ENCODE peak calls at places on chromosomes 6 and 20, in eight cellular contexts. One of them, this sample, is unnamed.

GRCh38 chr20:63232235-63233060 is 3.3 kb upstream of the BIRC7 start:
- DNase-seq in AG08395: peak; percentile 81
- DNase-seq in cardiac septum: no peak
- DNase-seq in activated T-cell treated with anti-CD3 and anti-CD28 coated beads, Interleukin-2, amount 50 U/mL, for 1 hour: no peak
- DNase-seq in EH: peak; percentile 98
- DNase-seq in pons: no peak
- DNase-seq in spleen: no peak
- DNase-seq in myocyte: peak; percentile 53
- DNase-seq in this sample: peak; percentile 86

GRCh38 chr6:119034827-119035458 is 43.5 kb downstream of the FAM184A start:
- DNase-seq in AG08395: no peak
- DNase-seq in cardiac septum: no peak
- DNase-seq in activated T-cell treated with anti-CD3 and anti-CD28 coated beads, Interleukin-2, amount 50 U/mL, for 1 hour: no peak
- DNase-seq in EH: no peak
- DNase-seq in pons: no peak
- DNase-seq in spleen: no peak
- DNase-seq in myocyte: peak; percentile 81
- DNase-seq in this sample: no peak

GRCh38 chr6:70673601-70674000 is 5.9 kb downstream of the SMAP1 start:
- DNase-seq in AG08395: peak; percentile 71
- DNase-seq in cardiac septum: no peak
- DNase-seq in activated T-cell treated with anti-CD3 and anti-CD28 coated beads, Interleukin-2, amount 50 U/mL, for 1 hour: no peak
- DNase-seq in EH: peak; percentile 61
- DNase-seq in pons: no peak
- DNase-seq in spleen: no peak
- DNase-seq in myocyte: peak; percentile 55
- DNase-seq in this sample: no peak

GRCh38 chr20:7038029-7038428 is 270.5 kb downstream of the BMP2 start:
- DNase-seq in AG08395: peak; percentile 45
- DNase-seq in cardiac septum: no peak
- DNase-seq in activated T-cell treated with anti-CD3 and anti-CD28 coated beads, Interleukin-2, amount 50 U/mL, for 1 hour: no peak
- DNase-seq in EH: peak; percentile 5
- DNase-seq in pons: no peak
- DNase-seq in spleen: no peak
- DNase-seq in myocyte: no peak
- DNase-seq in this sample: no peak

GRCh38 chr6:53910834-53911233 is 116.0 kb downstream of the LRRC1 start:
- DNase-seq in AG08395: no peak
- DNase-seq in cardiac septum: no peak
- DNase-seq in activated T-cell treated with anti-CD3 and anti-CD28 coated beads, Interleukin-2, amount 50 U/mL, for 1 hour: no peak
- DNase-seq in EH: no peak
- DNase-seq in pons: peak; percentile 87
- DNase-seq in spleen: no peak
- DNase-seq in myocyte: no peak
- DNase-seq in this sample: no peak

GRCh38 chr6:81401970-81402690 is 350.4 kb downstream of the TENT5A start:
- DNase-seq in AG08395: peak; percentile 67
- DNase-seq in cardiac septum: no peak
- DNase-seq in activated T-cell treated with anti-CD3 and anti-CD28 coated beads, Interleukin-2, amount 50 U/mL, for 1 hour: no peak
- DNase-seq in EH: peak; percentile 89
- DNase-seq in pons: no peak
- DNase-seq in spleen: no peak
- DNase-seq in myocyte: peak; percentile 70
- DNase-seq in this sample: no peak

GRCh38 chr6:134437376-134437775 is 119.5 kb upstream of the SGK1 start:
- DNase-seq in AG08395: no peak
- DNase-seq in cardiac septum: no peak
- DNase-seq in activated T-cell treated with anti-CD3 and anti-CD28 coated beads, Interleukin-2, amount 50 U/mL, for 1 hour: peak; percentile 21
- DNase-seq in EH: peak; percentile 57
- DNase-seq in pons: peak; percentile 73
- DNase-seq in spleen: no peak
- DNase-seq in myocyte: no peak
- DNase-seq in this sample: no peak

GRCh38 chr6:161463061-161463460 is 189.2 kb upstream of the AGPAT4 start:
- DNase-seq in AG08395: no peak
- DNase-seq in cardiac septum: no peak
- DNase-seq in activated T-cell treated with anti-CD3 and anti-CD28 coated beads, Interleukin-2, amount 50 U/mL, for 1 hour: no peak
- DNase-seq in EH: no peak
- DNase-seq in pons: no peak
- DNase-seq in spleen: no peak
- DNase-seq in myocyte: no peak
- DNase-seq in this sample: no peak

GRCh38 chr6:136103763-136104311 is 146.3 kb downstream of the MTFR2 start:
- DNase-seq in AG08395: peak; percentile 21
- DNase-seq in cardiac septum: peak; percentile 77
- DNase-seq in activated T-cell treated with anti-CD3 and anti-CD28 coated beads, Interleukin-2, amount 50 U/mL, for 1 hour: no peak
- DNase-seq in EH: peak; percentile 32
- DNase-seq in pons: peak; percentile 35
- DNase-seq in spleen: no peak
- DNase-seq in myocyte: no peak
- DNase-seq in this sample: peak; percentile 83

GRCh38 chr6:3013486-3013885 is 13.8 kb downstream of the NQO2 start:
- DNase-seq in AG08395: peak; percentile 27
- DNase-seq in cardiac septum: peak; percentile 94
- DNase-seq in activated T-cell treated with anti-CD3 and anti-CD28 coated beads, Interleukin-2, amount 50 U/mL, for 1 hour: no peak
- DNase-seq in EH: peak; percentile 78
- DNase-seq in pons: no peak
- DNase-seq in spleen: peak; percentile 91
- DNase-seq in myocyte: no peak
- DNase-seq in this sample: peak; percentile 55

GRCh38 chr6:138087549-138087948 is 19.7 kb downstream of the PERP start:
- DNase-seq in AG08395: no peak
- DNase-seq in cardiac septum: no peak
- DNase-seq in activated T-cell treated with anti-CD3 and anti-CD28 coated beads, Interleukin-2, amount 50 U/mL, for 1 hour: no peak
- DNase-seq in EH: peak; percentile 40
- DNase-seq in pons: no peak
- DNase-seq in spleen: no peak
- DNase-seq in myocyte: no peak
- DNase-seq in this sample: no peak

GRCh38 chr6:104182811-104183210 is 676.9 kb downstream of the HACE1 start:
- DNase-seq in AG08395: no peak
- DNase-seq in cardiac septum: no peak
- DNase-seq in activated T-cell treated with anti-CD3 and anti-CD28 coated beads, Interleukin-2, amount 50 U/mL, for 1 hour: no peak
- DNase-seq in EH: peak; percentile 1
- DNase-seq in pons: peak; percentile 28
- DNase-seq in spleen: no peak
- DNase-seq in myocyte: no peak
- DNase-seq in this sample: no peak

GRCh38 chr6:122753688-122754056 is 25.8 kb upstream of the FABP7 start:
- DNase-seq in AG08395: peak; percentile 48
- DNase-seq in cardiac septum: no peak
- DNase-seq in activated T-cell treated with anti-CD3 and anti-CD28 coated beads, Interleukin-2, amount 50 U/mL, for 1 hour: no peak
- DNase-seq in EH: peak; percentile 22
- DNase-seq in pons: peak; percentile 63
- DNase-seq in spleen: no peak
- DNase-seq in myocyte: peak; percentile 58
- DNase-seq in this sample: no peak

GRCh38 chr6:108953681-108954080 is 105.5 kb downstream of the ARMC2 start:
- DNase-seq in AG08395: no peak
- DNase-seq in cardiac septum: no peak
- DNase-seq in activated T-cell treated with anti-CD3 and anti-CD28 coated beads, Interleukin-2, amount 50 U/mL, for 1 hour: no peak
- DNase-seq in EH: no peak
- DNase-seq in pons: no peak
- DNase-seq in spleen: no peak
- DNase-seq in myocyte: no peak
- DNase-seq in this sample: no peak

GRCh38 chr6:73200247-73200646 is 25.0 kb downstream of the KHDC1L start:
- DNase-seq in AG08395: no peak
- DNase-seq in cardiac septum: no peak
- DNase-seq in activated T-cell treated with anti-CD3 and anti-CD28 coated beads, Interleukin-2, amount 50 U/mL, for 1 hour: no peak
- DNase-seq in EH: no peak
- DNase-seq in pons: no peak
- DNase-seq in spleen: no peak
- DNase-seq in myocyte: no peak
- DNase-seq in this sample: no peak

GRCh38 chr6:67201563-67201962 is 1433.5 kb upstream of the ADGRB3 start:
- DNase-seq in AG08395: no peak
- DNase-seq in cardiac septum: no peak
- DNase-seq in activated T-cell treated with anti-CD3 and anti-CD28 coated beads, Interleukin-2, amount 50 U/mL, for 1 hour: no peak
- DNase-seq in EH: no peak
- DNase-seq in pons: no peak
- DNase-seq in spleen: peak; percentile 36
- DNase-seq in myocyte: no peak
- DNase-seq in this sample: peak; percentile 37

GRCh38 chr6:28250747-28251146 is 1.3 kb downstream of the ZKSCAN4 start:
- DNase-seq in AG08395: no peak
- DNase-seq in cardiac septum: no peak
- DNase-seq in activated T-cell treated with anti-CD3 and anti-CD28 coated beads, Interleukin-2, amount 50 U/mL, for 1 hour: no peak
- DNase-seq in EH: no peak
- DNase-seq in pons: no peak
- DNase-seq in spleen: no peak
- DNase-seq in myocyte: no peak
- DNase-seq in this sample: no peak

GRCh38 chr20:53735536-53736050 is 142.0 kb upstream of the ZNF217 start:
- DNase-seq in AG08395: peak; percentile 82
- DNase-seq in cardiac septum: no peak
- DNase-seq in activated T-cell treated with anti-CD3 and anti-CD28 coated beads, Interleukin-2, amount 50 U/mL, for 1 hour: no peak
- DNase-seq in EH: peak; percentile 96
- DNase-seq in pons: no peak
- DNase-seq in spleen: no peak
- DNase-seq in myocyte: peak; percentile 59
- DNase-seq in this sample: no peak

GRCh38 chr6:158389188-158389919 is 77.1 kb downstream of the TULP4 start:
- DNase-seq in AG08395: no peak
- DNase-seq in cardiac septum: no peak
- DNase-seq in activated T-cell treated with anti-CD3 and anti-CD28 coated beads, Interleukin-2, amount 50 U/mL, for 1 hour: no peak
- DNase-seq in EH: peak; percentile 25
- DNase-seq in pons: no peak
- DNase-seq in spleen: no peak
- DNase-seq in myocyte: no peak
- DNase-seq in this sample: no peak

GRCh38 chr6:135195522-135195921 is 14.4 kb downstream of the MYB start:
- DNase-seq in AG08395: no peak
- DNase-seq in cardiac septum: no peak
- DNase-seq in activated T-cell treated with anti-CD3 and anti-CD28 coated beads, Interleukin-2, amount 50 U/mL, for 1 hour: no peak
- DNase-seq in EH: no peak
- DNase-seq in pons: no peak
- DNase-seq in spleen: no peak
- DNase-seq in myocyte: no peak
- DNase-seq in this sample: no peak